ENCODE peak calls at places on chromosomes 5 and 9, in five cellular contexts. C is stimulated activated naive B cell treated with anti-CD40 and anti-IgM and Interleukin-4, amounts not matched to agents 10 μg/mL and 1 μg/mL and 100 μg/mL, for 72 hours; V is NCI-H748 treated with DMSO at 0.1 percent for 48 hours; P is ovary; U is adrenal gland. H is an unnamed sample.

GRCh38 chr5:105581988-105582690 is 2019.5 kb upstream of the NUDT12 start:
- DNase-seq in U (no peak), V (peak), C (no peak), P (no peak), H (no peak)

GRCh38 chr5:176793343-176793699 is 17.0 kb upstream of the UNC5A start:
- DNase-seq in U (no peak), P (no peak), V (no peak), C (no peak), H (no peak)

GRCh38 chr5:126998201-126998631 is 32.1 kb downstream of the MARCHF3 start:
- DNase-seq in P (no peak), U (no peak), C (no peak), V (no peak), H (no peak)

GRCh38 chr9:81609782-81610738 is 79.3 kb downstream of the TLE1 start:
- DNase-seq in V (no peak), C (no peak), U (no peak), P (no peak), H (no peak)

GRCh38 chr9:87606921-87607521 is 109.4 kb downstream of the DAPK1 start:
- DNase-seq in P (no peak), C (no peak), U (no peak), V (no peak), H (no peak)

GRCh38 chr5:65828507-65828906 is 97.9 kb upstream of the ERBIN start:
- DNase-seq in V (no peak), P (no peak), C (no peak), U (no peak), H (no peak)

GRCh38 chr9:97431549-97432143 is 19.8 kb downstream of the TDRD7 start:
- DNase-seq in V (no peak), P (no peak), C (no peak), U (no peak), H (no peak)

GRCh38 chr9:124139001-124139400 is 118.7 kb upstream of the NEK6 start:
- DNase-seq in C (no peak), V (no peak), P (no peak), U (no peak), H (no peak)

GRCh38 chr5:17394086-17394485 is 103.9 kb upstream of the TAF11L2 start:
- DNase-seq in C (no peak), U (no peak), P (no peak), V (no peak), H (no peak)

GRCh38 chr5:105696440-105696839 is 1974.3 kb downstream of the EFNA5 start:
- DNase-seq in V (no peak), U (no peak), P (no peak), C (no peak), H (no peak)

GRCh38 chr9:113669523-113670115 is 206.1 kb downstream of the RGS3 start:
- DNase-seq in P (no peak), V (no peak), U (no peak), C (no peak), H (no peak)

GRCh38 chr5:109692011-109692410 is 2.3 kb downstream of the MAN2A1 start:
- DNase-seq in U (no peak), V (no peak), P (no peak), C (peak), H (no peak)

GRCh38 chr9:89106224-89106851 is 72.3 kb downstream of the SHC3 start:
- DNase-seq in V (no peak), U (no peak), C (no peak), P (no peak), H (no peak)

GRCh38 chr5:849651-850301 is 1.0 kb downstream of the ZDHHC11 start:
- DNase-seq in P (no peak), U (no peak), C (no peak), V (no peak), H (no peak)

GRCh38 chr5:139389701-139390638 is at the start of gene MZB1:
- DNase-seq in P (no peak), C (peak), U (no peak), V (no peak), H (no peak)

GRCh38 chr9:123795336-123795735 is 134.6 kb downstream of the DENND1A start:
- DNase-seq in C (no peak), V (no peak), U (no peak), P (no peak), H (no peak)

GRCh38 chr9:14350766-14351165 is 36.8 kb upstream of the NFIB start:
- DNase-seq in P (no peak), C (no peak), V (no peak), U (no peak), H (no peak)

GRCh38 chr9:36400332-36401178 is 486 bp upstream of the RNF38 start:
- DNase-seq in V (peak), U (peak), P (peak), C (peak), H (peak)

GRCh38 chr5:135740475-135740874 is 94.0 kb upstream of the SLC25A48 start:
- DNase-seq in V (no peak), P (no peak), U (no peak), C (no peak), H (no peak)

GRCh38 chr5:17374973-17375844 is 122.8 kb upstream of the TAF11L2 start:
- DNase-seq in U (no peak), C (no peak), P (no peak), V (no peak), H (no peak)

GRCh38 chr5:159031513-159031912 is 68.2 kb downstream of the EBF1 start:
- DNase-seq in V (no peak), U (no peak), C (no peak), P (no peak), H (no peak)

GRCh38 chr9:117747571-117747970 is 43.4 kb downstream of the TLR4 start:
- DNase-seq in V (no peak), C (no peak), P (no peak), U (no peak), H (no peak)

GRCh38 chr5:103904651-103905050 is 342.1 kb upstream of the NUDT12 start:
- DNase-seq in U (no peak), V (no peak), P (no peak), C (no peak), H (no peak)

GRCh38 chr5:30475429-30475828 is 718.1 kb upstream of the CDH6 start:
- DNase-seq in C (no peak), U (no peak), V (no peak), P (no peak), H (no peak)

GRCh38 chr9:8733096-8733954 is 933.7 kb upstream of the DMAC1 start:
- DNase-seq in C (no peak), U (peak), V (peak), P (peak), H (no peak)

GRCh38 chr9:133826289-133827085 is 88.3 kb upstream of the SARDH start:
- DNase-seq in P (no peak), U (no peak), V (no peak), C (no peak), H (no peak)

GRCh38 chr9:68599826-68600225 is 59.1 kb upstream of the TMEM252 start:
- DNase-seq in V (no peak), P (no peak), U (no peak), C (no peak), H (no peak)

GRCh38 chr9:129458663-129459549 is 162.0 kb downstream of the C9orf50 start:
- DNase-seq in V (no peak), C (peak), U (peak), P (peak), H (peak)

GRCh38 chr9:4678679-4679267 is 596 bp upstream of the CDC37L1 start:
- DNase-seq in P (no peak), U (no peak), V (peak), C (no peak), H (peak)

GRCh38 chr9:110109331-110110110 is 98.4 kb downstream of the C9orf152 start:
- DNase-seq in P (no peak), V (no peak), U (no peak), C (no peak), H (no peak)

GRCh38 chr5:96595300-96596090 is 66.7 kb upstream of the CAST start:
- DNase-seq in P (no peak), V (no peak), U (no peak), C (no peak), H (no peak)

GRCh38 chr5:146828385-146828784 is 50.2 kb downstream of the PPP2R2B start:
- DNase-seq in C (no peak), U (no peak), P (no peak), V (no peak), H (no peak)